ENCODE peak calls at places on chromosomes 5 and 9, in ten cellular contexts. T, V, P, F, S, Z, R, W, L and N are unnamed samples.
A peak's percentile ranks its signal among the peaks of the same experiment; 100 is the strongest.

GRCh38 chr9:77161191-77161590 is 16.1 kb upstream of the VPS13A start:
- DNase-seq in T (no peak), V (no peak), P (no peak), F (no peak), S (no peak), Z (no peak), R (no peak), W (no peak), L (no peak), N (no peak)

GRCh38 chr9:16656432-16657169 is 213.9 kb downstream of the BNC2 start:
- DNase-seq in T (no peak), V (no peak), P (no peak), F (no peak), S (no peak), Z (no peak), R (no peak), W (peak; percentile 4), L (no peak), N (no peak)

GRCh38 chr9:123382659-123383511 is 26.9 kb downstream of the CRB2 start:
- DNase-seq in T (no peak), V (no peak), P (no peak), F (no peak), S (no peak), Z (no peak), R (no peak), W (no peak), L (no peak), N (no peak)

GRCh38 chr5:91956738-91957137 is 573.6 kb upstream of the ARRDC3 start:
- DNase-seq in T (no peak), V (no peak), P (peak; percentile 14), F (no peak), S (no peak), Z (no peak), R (no peak), W (no peak), L (no peak), N (no peak)

GRCh38 chr5:72307573-72307967 is 12.5 kb downstream of the MRPS27 start:
- DNase-seq in T (no peak), V (no peak), P (no peak), F (no peak), S (no peak), Z (no peak), R (no peak), W (no peak), L (no peak), N (no peak)

GRCh38 chr9:135592331-135592590 is 30.7 kb downstream of the PAEP start:
- DNase-seq in T (no peak), V (no peak), P (no peak), F (peak; percentile 9), S (no peak), Z (no peak), R (no peak), W (no peak), L (no peak), N (no peak)

GRCh38 chr9:79193001-79193400 is 378.8 kb upstream of the TLE4 start:
- DNase-seq in T (no peak), V (no peak), P (no peak), F (no peak), S (no peak), Z (peak; percentile 40), R (no peak), W (no peak), L (no peak), N (no peak)

GRCh38 chr9:93326056-93326455 is 125.4 kb upstream of the FAM120A start:
- DNase-seq in T (no peak), V (no peak), P (no peak), F (no peak), S (no peak), Z (no peak), R (no peak), W (peak; percentile 12), L (no peak), N (no peak)

GRCh38 chr5:104652271-104652861 is 1089.8 kb upstream of the NUDT12 start:
- DNase-seq in T (no peak), V (no peak), P (no peak), F (no peak), S (no peak), Z (no peak), R (no peak), W (peak; percentile 75), L (no peak), N (peak; percentile 17)

GRCh38 chr9:98317134-98317857 is 61.8 kb upstream of the TBC1D2 start:
- DNase-seq in T (no peak), V (no peak), P (no peak), F (no peak), S (no peak), Z (peak; percentile 55), R (no peak), W (peak; percentile 14), L (no peak), N (peak; percentile 46)

GRCh38 chr5:44336708-44337107 is 52.5 kb downstream of the FGF10 start:
- DNase-seq in T (no peak), V (no peak), P (no peak), F (no peak), S (no peak), Z (no peak), R (no peak), W (no peak), L (no peak), N (no peak)

GRCh38 chr5:143001764-143002351 is 231.7 kb downstream of the ARHGAP26 start:
- DNase-seq in T (no peak), V (no peak), P (no peak), F (peak; percentile 42), S (no peak), Z (peak; percentile 73), R (no peak), W (peak; percentile 16), L (no peak), N (peak; percentile 83)

GRCh38 chr5:16934669-16935068 is 1.4 kb downstream of the MYO10 start:
- DNase-seq in T (no peak), V (no peak), P (no peak), F (no peak), S (no peak), Z (peak; percentile 61), R (no peak), W (peak; percentile 68), L (no peak), N (peak; percentile 37)

GRCh38 chr9:103242025-103242424 is 246.9 kb downstream of the CYLC2 start:
- DNase-seq in T (no peak), V (no peak), P (no peak), F (no peak), S (no peak), Z (peak; percentile 0), R (no peak), W (peak; percentile 1), L (no peak), N (peak; percentile 42)

GRCh38 chr9:112046181-112046580 is 128.9 kb downstream of the SUSD1 start:
- DNase-seq in T (no peak), V (no peak), P (no peak), F (no peak), S (no peak), Z (peak; percentile 69), R (no peak), W (peak; percentile 86), L (no peak), N (peak; percentile 86)

GRCh38 chr9:128894764-128895163 is 12.8 kb downstream of the LRRC8A start:
- DNase-seq in T (no peak), V (no peak), P (no peak), F (no peak), S (no peak), Z (no peak), R (no peak), W (no peak), L (no peak), N (no peak)

GRCh38 chr5:1656271-1656975 is 132.7 kb upstream of the LPCAT1 start:
- DNase-seq in T (no peak), V (no peak), P (no peak), F (peak; percentile 11), S (no peak), Z (no peak), R (no peak), W (no peak), L (no peak), N (no peak)

GRCh38 chr9:35728041-35728971 is 3.7 kb downstream of the TLN1 start:
- DNase-seq in T (peak; percentile 79), V (peak; percentile 40), P (peak; percentile 72), F (peak; percentile 66), S (peak; percentile 74), Z (peak; percentile 87), R (peak; percentile 62), W (peak; percentile 70), L (peak; percentile 29), N (peak; percentile 88)

GRCh38 chr5:102341918-102342317 is 45.8 kb upstream of the SLCO4C1 start:
- DNase-seq in T (no peak), V (no peak), P (no peak), F (no peak), S (no peak), Z (no peak), R (no peak), W (no peak), L (no peak), N (no peak)